ENCODE peak calls at places on chromosomes 6 and 20, in five cellular contexts. C is progenitor cell of endocrine pancreas, L is RWPE1, B is heart left ventricle, D is fibroblast of the conjunctiva. E is an unnamed sample.
A peak's percentile ranks its signal among the peaks of the same experiment; 100 is the strongest.

GRCh38 chr6:155190667-155191066 is 73.1 kb upstream of the CLDN20 start:
- DNase-seq in D (no peak), C (no peak), B (no peak), L (no peak), E (no peak)

GRCh38 chr20:17967595-17968365 is 814 bp downstream of the SNX5 start:
- DNase-seq in C (no peak), D (no peak), L (no peak), B (no peak), E (peak; percentile 46)

GRCh38 chr20:24033151-24033550 is 44.6 kb upstream of the GGTLC1 start:
- DNase-seq in L (no peak), C (no peak), D (no peak), B (no peak), E (no peak)

GRCh38 chr6:121856296-121856695 is 420.9 kb downstream of the GJA1 start:
- DNase-seq in D (peak; percentile 42), C (no peak), B (no peak), L (no peak), E (no peak)

GRCh38 chr20:17625246-17626051 is 55.6 kb downstream of the DSTN start:
- DNase-seq in D (no peak), L (no peak), C (no peak), B (no peak), E (no peak)

GRCh38 chr6:81997091-81997926 is 244.8 kb upstream of the TENT5A start:
- DNase-seq in C (no peak), L (peak; percentile 60), D (peak; percentile 80), B (no peak), E (peak; percentile 33)

GRCh38 chr6:70257874-70258273 is 45.0 kb downstream of the COL9A1 start:
- DNase-seq in L (no peak), D (no peak), B (no peak), C (no peak), E (no peak)

GRCh38 chr20:18057106-18057993 is at the start of gene OVOL2:
- DNase-seq in D (no peak), L (peak; percentile 77), C (peak; percentile 80), B (no peak), E (peak; percentile 33)

GRCh38 chr6:113281014-113281810 is 575.9 kb upstream of the MARCKS start:
- DNase-seq in C (no peak), D (no peak), B (no peak), L (no peak), E (no peak)

GRCh38 chr6:11920566-11920965 is 91.5 kb upstream of the HIVEP1 start:
- DNase-seq in B (no peak), C (no peak), D (no peak), L (no peak), E (no peak)

GRCh38 chr6:32941412-32941784 is 570 bp upstream of the HLA-DMB start:
- DNase-seq in C (no peak), L (no peak), B (no peak), D (no peak), E (no peak)

GRCh38 chr20:62197321-62197720 is 14.5 kb downstream of the MTG2 start:
- DNase-seq in C (no peak), L (no peak), D (no peak), B (no peak), E (no peak)

GRCh38 chr20:59055302-59055701 is 12.7 kb upstream of the PRELID3B start:
- DNase-seq in C (no peak), L (no peak), B (no peak), D (no peak), E (no peak)

GRCh38 chr20:48761023-48761785 is 66.6 kb downstream of the PREX1 start:
- DNase-seq in C (no peak), B (peak; percentile 49), D (no peak), L (no peak), E (no peak)

GRCh38 chr6:144896296-144896695 is 611.2 kb downstream of the UTRN start:
- DNase-seq in C (no peak), D (no peak), B (no peak), L (no peak), E (no peak)

GRCh38 chr6:158849899-158850806 is 31.0 kb upstream of the EZR start:
- DNase-seq in D (peak; percentile 87), B (no peak), C (no peak), L (peak; percentile 93), E (peak; percentile 75)

GRCh38 chr6:12190252-12190651 is 99.9 kb upstream of the EDN1 start:
- DNase-seq in B (no peak), D (no peak), C (no peak), L (no peak), E (no peak)

GRCh38 chr20:48538058-48538825 is 289.6 kb downstream of the PREX1 start:
- DNase-seq in C (no peak), D (no peak), B (no peak), L (peak; percentile 95), E (peak; percentile 21)

GRCh38 chr6:165605901-165606739 is 56.9 kb downstream of the PDE10A start:
- DNase-seq in D (no peak), B (no peak), L (no peak), C (no peak), E (no peak)

GRCh38 chr6:30067460-30068139 is 602 bp downstream of the PPP1R11 start:
- DNase-seq in L (no peak), C (no peak), D (no peak), B (no peak), E (peak; percentile 80)

GRCh38 chr6:155853011-155853410 is 397.4 kb upstream of the NOX3 start:
- DNase-seq in L (no peak), D (no peak), C (no peak), B (no peak), E (no peak)

GRCh38 chr20:45012682-45013302 is 46.5 kb downstream of the STK4 start:
- DNase-seq in C (no peak), D (no peak), B (no peak), L (peak; percentile 53), E (peak; percentile 31)

GRCh38 chr6:156791261-156791850 is 14.2 kb downstream of the ARID1B start:
- DNase-seq in C (no peak), D (peak; percentile 56), L (peak; percentile 55), B (no peak), E (no peak)

GRCh38 chr20:49505518-49505917 is 23.1 kb upstream of the KCNB1 start:
- DNase-seq in L (no peak), D (peak; percentile 4), B (peak; percentile 43), C (no peak), E (no peak)

GRCh38 chr6:116251568-116252384 is 2.1 kb downstream of the TSPYL4 start:
- DNase-seq in B (no peak), L (no peak), D (no peak), C (no peak), E (peak; percentile 24)

GRCh38 chr6:44261581-44261980 is 3.8 kb downstream of the NFKBIE start:
- DNase-seq in C (no peak), D (no peak), L (no peak), B (no peak), E (no peak)

GRCh38 chr20:38498909-38499308 is 26.3 kb downstream of the RALGAPB start:
- DNase-seq in L (peak; percentile 27), C (no peak), D (no peak), B (no peak), E (peak; percentile 9)

GRCh38 chr20:35431621-35432429 is 6.2 kb downstream of the GDF5 start:
- DNase-seq in L (no peak), D (no peak), B (no peak), C (no peak), E (no peak)

GRCh38 chr20:45892049-45892816 is 1.1 kb downstream of the CTSA start:
- DNase-seq in B (no peak), D (no peak), L (peak; percentile 66), C (no peak), E (peak; percentile 75)

GRCh38 chr6:7424967-7425807 is 35.6 kb downstream of the RIOK1 start:
- DNase-seq in B (peak; percentile 80), C (no peak), L (peak; percentile 85), D (no peak), E (peak; percentile 50)

GRCh38 chr6:17886891-17887290 is 100.5 kb downstream of the KIF13A start:
- DNase-seq in B (no peak), L (no peak), D (no peak), C (no peak), E (no peak)

GRCh38 chr6:14435291-14435690 is 317.7 kb downstream of the CD83 start:
- DNase-seq in L (no peak), D (no peak), C (no peak), B (no peak), E (no peak)

GRCh38 chr20:21511850-21512633 is 1.8 kb downstream of the NKX2-2 start:
- DNase-seq in C (peak; percentile 17), D (no peak), B (no peak), L (no peak), E (peak; percentile 33)

GRCh38 chr20:6241591-6241990 is 118.8 kb upstream of the FERMT1 start:
- DNase-seq in D (no peak), L (no peak), B (no peak), C (no peak), E (no peak)

E was measured in AG08396.